ENCODE peak calls at places on chromosome 20, in four cellular contexts. R is fibroblast of lung, F is astrocyte, M is DND-41. K is an unnamed sample.
A peak's percentile ranks its signal among the peaks of the same experiment; 100 is the strongest.

GRCh38 chr20:35200255-35200654 is 26.2 kb upstream of the MMP24 start:
- DNase-seq in R (peak; percentile 83), M (no peak), F (peak; percentile 77), K (no peak)

GRCh38 chr20:10761232-10761631 is 87.4 kb upstream of the JAG1 start:
- DNase-seq in F (peak; percentile 98), M (no peak), R (peak; percentile 65), K (no peak)

GRCh38 chr20:35954907-35955251 is 577 bp upstream of the SCAND1 start:
- DNase-seq in R (peak; percentile 66), M (no peak), F (peak; percentile 29), K (no peak)

GRCh38 chr20:21503345-21503744 is 10.5 kb downstream of the NKX2-2 start:
- DNase-seq in F (peak; percentile 83), M (peak; percentile 24), R (no peak), K (no peak)

GRCh38 chr20:26208296-26209091 is 511.8 kb upstream of the ZNF337 start:
- DNase-seq in R (no peak), F (no peak), M (no peak), K (no peak)

GRCh38 chr20:10715035-10715434 is 41.2 kb upstream of the JAG1 start:
- DNase-seq in M (no peak), F (peak; percentile 66), R (peak; percentile 73), K (no peak)

GRCh38 chr20:1665345-1665744 is 7.8 kb upstream of the SIRPG start:
- DNase-seq in R (no peak), M (no peak), F (no peak), K (no peak)

GRCh38 chr20:8223096-8223870 is 91.2 kb downstream of the PLCB1 start:
- DNase-seq in M (no peak), F (peak; percentile 91), R (peak; percentile 93), K (no peak)

GRCh38 chr20:14481863-14482262 is 144.5 kb upstream of the FLRT3 start:
- DNase-seq in M (no peak), R (peak; percentile 86), F (peak; percentile 45), K (no peak)

DNA sequence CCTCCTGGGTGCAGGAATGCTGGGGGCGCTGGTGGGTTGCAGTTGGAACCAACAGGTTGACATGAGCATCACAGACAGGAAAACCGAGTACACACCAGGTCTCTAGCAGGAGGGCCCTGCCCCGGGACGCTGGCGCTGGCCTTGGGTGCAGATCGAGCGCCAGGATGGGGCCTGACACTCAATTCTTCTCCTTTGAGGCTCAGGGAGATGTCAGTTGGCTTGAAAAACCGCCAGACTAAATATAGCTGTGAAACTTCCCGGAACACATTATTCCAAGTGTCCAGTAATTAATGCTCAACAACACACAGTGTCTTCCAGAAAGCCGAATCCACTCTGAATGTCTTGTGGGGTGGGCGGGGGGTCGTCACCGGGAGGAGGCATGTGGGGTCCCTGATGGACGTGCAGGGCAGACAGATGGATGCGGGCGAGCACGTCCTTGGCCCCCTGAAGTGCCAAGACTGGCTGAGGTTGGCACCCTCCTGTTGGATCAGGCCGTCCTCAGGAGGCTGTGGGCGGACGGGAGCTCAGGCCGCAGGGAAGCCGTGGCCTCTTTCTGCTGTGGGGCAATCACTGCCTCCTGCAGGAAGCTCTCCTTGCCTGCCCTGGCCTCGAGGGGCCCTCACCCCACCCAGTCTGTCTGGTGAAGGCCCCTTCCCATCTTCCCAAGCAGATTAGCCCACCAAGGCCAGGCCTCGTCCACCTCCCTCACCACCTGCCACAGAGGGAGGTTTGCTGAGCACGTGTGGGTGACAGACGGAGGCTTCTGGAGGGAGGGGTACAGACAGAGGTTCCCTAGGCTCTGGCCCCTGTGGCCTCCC is 19.4 kb upstream of the GATA5 start:
- DNase-seq in F (no peak), R (no peak), M (no peak), K (no peak)
- TF ChIP-seq EZH2 in F (no peak), R (no peak), M (no peak), K (no peak)

GRCh38 chr20:51028616-51029263 is 5.8 kb upstream of the KCNG1 start:
- DNase-seq in M (no peak), R (no peak), F (no peak), K (no peak)

GRCh38 chr20:51026317-51026716 is 3.4 kb upstream of the KCNG1 start:
- DNase-seq in R (no peak), M (no peak), F (no peak), K (no peak)

GRCh38 chr20:51027396-51027795 is 4.5 kb upstream of the KCNG1 start:
- DNase-seq in F (no peak), M (no peak), R (no peak), K (no peak)

GRCh38 chr20:51029556-51029955 is 6.6 kb upstream of the KCNG1 start:
- DNase-seq in R (no peak), F (no peak), M (no peak), K (no peak)

DNA sequence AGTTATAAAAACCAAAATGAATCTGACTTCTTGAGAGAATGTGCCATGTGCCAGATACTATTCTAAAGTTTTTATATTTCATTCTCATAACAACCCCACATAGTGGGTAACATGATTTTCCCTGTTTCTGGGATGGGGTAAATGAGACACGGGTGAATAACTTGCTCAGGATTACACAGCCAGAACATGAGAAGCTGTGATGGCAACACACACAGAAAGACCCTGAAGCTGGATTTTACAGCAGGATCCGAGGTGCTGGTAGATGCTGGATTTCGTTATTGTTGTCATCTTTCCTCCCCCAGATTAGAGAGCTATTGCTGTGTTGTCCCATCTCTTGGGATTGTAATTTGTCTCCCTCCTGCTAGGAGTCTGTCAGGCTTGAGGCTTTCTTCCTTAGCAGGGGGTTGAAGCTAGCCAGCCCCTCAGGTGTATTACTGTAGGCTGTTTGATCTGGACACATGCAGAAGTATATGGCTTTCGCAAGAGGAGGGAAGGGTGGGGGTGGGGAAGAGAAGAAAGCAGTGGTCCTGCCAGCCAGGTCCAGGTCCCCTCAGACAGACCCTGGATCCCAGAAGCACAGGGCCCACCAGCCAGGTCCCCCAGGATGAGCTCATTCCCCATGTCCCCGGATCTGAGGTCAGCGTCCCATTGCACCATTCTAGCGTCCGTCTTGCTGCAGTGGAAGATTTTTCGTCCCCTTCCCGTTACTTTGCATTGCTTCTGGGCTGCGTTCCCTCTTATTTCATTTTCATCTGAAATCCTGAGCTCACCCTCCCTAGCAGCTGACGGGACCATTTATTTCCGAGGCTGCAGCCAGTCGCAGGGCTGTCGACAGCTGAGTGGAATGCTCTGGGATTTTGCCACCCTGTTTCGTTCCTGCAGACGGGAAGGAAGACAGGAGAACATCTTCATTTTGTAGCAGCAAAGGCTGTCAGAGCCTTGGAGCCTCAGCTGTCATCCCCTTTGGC is 7.3 kb upstream of the KCNG1 start:
- DNase-seq in F (no peak), R (peak; percentile 72), M (no peak), K (no peak)
- H3K9ac ChIP-seq in F (no peak overlapping the region), R (no peak overlapping the region), M (no peak overlapping the region), K (no peak overlapping the region)

GRCh38 chr20:460707-461106 is 1.6 kb downstream of the TBC1D20 start:
- DNase-seq in F (no peak), M (no peak), R (peak; percentile 32), K (no peak)

GRCh38 chr20:460180-460579 is 2.2 kb downstream of the TBC1D20 start:
- DNase-seq in R (no peak), M (no peak), F (no peak), K (no peak)

GRCh38 chr20:461254-462198 is 807 bp downstream of the TBC1D20 start:
- DNase-seq in F (peak; percentile 34), R (peak; percentile 40), M (peak; percentile 61), K (no peak)

GRCh38 chr20:462199-462991 is at the start of gene TBC1D20:
- DNase-seq in F (peak; percentile 63), R (peak; percentile 85), M (peak; percentile 90), K (peak; percentile 30)

GRCh38 chr20:458766-459165 is 3.6 kb downstream of the TBC1D20 start:
- DNase-seq in M (no peak), R (no peak), F (no peak), K (no peak)
- H3K4me3 ChIP-seq in M (no peak overlapping the region), R (no peak overlapping the region), F (no peak overlapping the region), K (no peak overlapping the region)

GRCh38 chr20:62475027-62475818 is 572 bp downstream of the GATA5 start:
- DNase-seq in M (no peak), R (no peak), F (no peak), K (no peak)
- TF ChIP-seq EZH2 in M (no peak), R (peak; percentile 94), F (peak; percentile 90), K (peak; percentile 73)

GRCh38 chr20:41234546-41234945 is 83.0 kb downstream of the ZHX3 start:
- DNase-seq in F (no peak), R (no peak), M (no peak), K (no peak)

GRCh38 chr20:41231136-41231535 is 86.4 kb downstream of the ZHX3 start:
- DNase-seq in M (no peak), R (no peak), F (no peak), K (no peak)

GRCh38 chr20:41231850-41232249 is 85.7 kb downstream of the ZHX3 start:
- DNase-seq in R (no peak), F (no peak), M (no peak), K (no peak)

GRCh38 chr20:41232971-41233926 is 84.3 kb downstream of the ZHX3 start:
- DNase-seq in R (peak; percentile 91), M (no peak), F (peak; percentile 92), K (no peak)

DNA sequence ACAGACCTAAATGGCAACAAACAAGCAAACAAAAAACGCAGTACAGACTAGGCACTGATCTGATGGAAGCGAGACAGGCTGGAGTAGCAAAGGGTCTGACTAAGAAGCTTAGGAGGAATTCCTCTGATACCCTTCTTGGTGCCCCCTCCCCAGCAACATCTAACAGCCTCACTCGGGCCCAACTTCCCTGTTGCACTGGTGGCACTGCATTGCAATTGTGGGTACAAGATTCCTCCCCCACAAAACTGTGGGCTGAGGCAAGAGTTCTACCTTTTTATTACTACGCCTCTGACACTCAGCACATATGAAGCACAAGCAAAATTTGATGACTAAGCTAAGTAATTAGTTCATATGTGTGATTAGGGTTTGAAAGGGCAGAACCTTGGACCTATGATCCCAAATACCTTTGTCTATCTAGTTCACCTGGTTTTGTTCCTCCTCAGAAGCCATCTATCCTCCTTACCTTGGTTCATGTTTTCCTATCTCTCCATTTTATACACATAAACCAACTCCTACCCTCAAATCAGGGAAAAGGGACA is 83.5 kb downstream of the ZHX3 start:
- DNase-seq in M (no peak), F (no peak), R (no peak), K (no peak)
- H3K9ac ChIP-seq in M (no peak overlapping the region), F (peak overlapping the region; percentile 51), R (no peak overlapping the region), K (no peak overlapping the region)

DNA sequence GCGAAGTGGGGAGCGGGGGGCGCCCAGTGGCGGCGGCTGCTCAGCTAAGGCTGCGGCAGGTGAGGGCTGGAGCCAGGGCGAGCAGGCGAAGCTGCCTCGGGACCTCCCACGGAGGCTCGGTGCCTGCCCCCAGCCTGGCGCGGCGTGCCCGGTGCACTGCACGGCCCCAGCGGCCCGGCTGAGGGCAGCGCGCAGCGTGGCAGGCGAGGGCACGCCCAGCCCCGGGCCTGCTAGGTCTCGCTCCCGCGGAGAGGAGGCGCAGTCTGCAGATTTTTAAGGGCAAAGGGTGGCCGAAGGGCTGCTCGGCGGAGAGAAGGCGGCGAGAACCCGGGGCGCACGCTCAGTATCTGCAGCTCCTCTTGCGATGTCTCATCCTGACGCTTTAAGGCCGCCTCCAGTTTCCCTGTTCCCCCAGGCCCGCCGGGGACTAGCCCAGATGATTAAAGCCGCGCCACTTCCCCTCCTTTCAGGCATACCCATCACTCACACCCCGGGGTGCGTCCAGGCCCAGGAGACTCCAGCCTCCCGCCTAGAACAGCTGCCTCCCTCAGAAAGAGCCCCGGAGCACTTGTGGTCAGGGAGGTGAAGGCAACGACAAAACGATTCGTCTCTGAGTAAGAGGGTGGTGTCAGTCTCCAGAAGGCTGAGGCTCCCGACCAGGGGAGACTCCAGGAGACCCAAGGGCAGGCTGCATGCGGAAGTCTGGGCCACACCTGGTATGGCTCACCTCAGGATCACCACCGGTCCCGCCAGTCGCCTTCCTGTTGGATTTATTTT is at the start of gene FERMT1:
- DNase-seq in F (peak; percentile 53), R (peak; percentile 66), M (no peak), K (no peak)
- H3K4me3 ChIP-seq in F (peak within 1 kb of the TSS; percentile 68), R (peak within 1 kb of the TSS; percentile 72), M (no peak within 1 kb of the TSS), K (peak within 1 kb of the TSS; percentile 84)

K was measured in SK-N-MC.